ENCODE peak calls at places on chromosomes 12 and 14, in nine cellular contexts. W is neural progenitor cell, X is astrocyte, Y is H1, E is keratinocyte, B is fibroblast of lung, D is HepG2, Q is GM23338, H is hepatocyte. J is an unnamed sample. For H3K27me3 and H3K36me3, the result is how much of the 10 kb centered on the place peaks cover.

GRCh38 chr14:54918427-54918826 is 15.8 kb upstream of the GCH1 start:
- DNase-seq in Y (no peak), D (no peak), E (no peak), W (no peak), H (no peak), B (no peak), Q (no peak), X (no peak), J (no peak)

GRCh38 chr14:54804720-54805060 is 97.9 kb downstream of the GCH1 start:
- DNase-seq in Q (peak), Y (peak), D (no peak), B (no peak), X (no peak), W (no peak), H (no peak), E (peak), J (no peak)

GRCh38 chr12:113587720-113588119 is 116.0 kb upstream of the LHX5 start:
- DNase-seq in H (no peak), W (peak), E (no peak), B (no peak), Q (peak), D (no peak), Y (peak), X (no peak), J (peak)

GRCh38 chr12:109277899-109278762 is 31.0 kb downstream of the FOXN4 start:
- DNase-seq in Y (no peak), H (peak), D (peak), E (no peak), W (peak), Q (no peak), X (no peak), B (peak), J (no peak)

GRCh38 chr12:40393031-40393430 is 168.2 kb downstream of the LRRK2 start:
- DNase-seq in H (no peak), W (no peak), X (no peak), E (no peak), B (no peak), Q (no peak), D (no peak), Y (no peak), J (no peak)

GRCh38 chr14:96979611-96980074 is 182.5 kb downstream of the VRK1 start:
- DNase-seq in X (no peak), B (no peak), W (no peak), D (no peak), H (no peak), Q (no peak), Y (no peak), E (no peak), J (no peak)

GRCh38 chr12:89179983-89180382 is 172.3 kb downstream of the DUSP6 start:
- DNase-seq in W (no peak), Y (no peak), B (peak), E (peak), D (no peak), H (peak), X (peak), Q (no peak), J (peak)

GRCh38 chr14:56115471-56115870 is 2.7 kb upstream of the PELI2 start:
- DNase-seq in E (no peak), W (no peak), B (no peak), Y (no peak), H (no peak), D (no peak), X (no peak), Q (no peak), J (no peak)

GRCh38 chr14:65565948-65566347 is 153.4 kb downstream of the FUT8 start:
- DNase-seq in X (peak), B (peak), Y (no peak), W (no peak), Q (no peak), D (no peak), E (no peak), H (no peak), J (no peak)

GRCh38 chr12:14771651-14772137 is 31.6 kb downstream of the WBP11 start:
- DNase-seq in W (peak), B (no peak), D (no peak), Q (peak), X (no peak), H (no peak), E (no peak), Y (no peak), J (no peak)

GRCh38 chr12:103779410-103780092 is 61.5 kb downstream of the NT5DC3 start:
- DNase-seq in E (no peak), D (no peak), Q (peak), Y (no peak), X (peak), B (no peak), H (no peak), W (no peak), J (no peak)

GRCh38 chr12:125683748-125684381 is 618.6 kb downstream of the AACS start:
- DNase-seq in E (no peak), D (peak), X (no peak), B (no peak), H (peak), Y (peak), W (peak), Q (peak), J (no peak)

GRCh38 chr14:50875359-50876090 is 3.7 kb downstream of the ABHD12B start:
- DNase-seq in E (no peak), D (peak), Q (no peak), B (no peak), W (no peak), Y (no peak), H (no peak), X (peak), J (no peak)

GRCh38 chr14:29548948-29549370 is 378.7 kb downstream of the PRKD1 start:
- DNase-seq in X (peak), D (peak), Y (no peak), B (peak), Q (peak), W (peak), E (peak), H (peak), J (peak)

GRCh38 chr14:90093942-90094595 is 32.3 kb downstream of the KCNK13 start:
- DNase-seq in E (no peak), Y (no peak), Q (no peak), D (no peak), B (peak), X (peak), W (no peak), H (no peak), J (peak)

GRCh38 chr14:55212611-55213010 is 21.2 kb upstream of the DLGAP5 start:
- DNase-seq in Q (no peak), H (no peak), B (no peak), Y (no peak), W (no peak), D (no peak), X (no peak), E (peak), J (no peak)

GRCh38 chr12:109452489-109452888 is 24.6 kb downstream of the KCTD10 start:
- DNase-seq in B (no peak), E (no peak), X (no peak), Q (no peak), W (no peak), H (no peak), D (no peak), Y (no peak), J (no peak)

GRCh38 chr12:94545937-94546771 is 86.5 kb upstream of the CEP83 start:
- DNase-seq in E (no peak), Q (peak), H (peak), D (peak), B (peak), X (peak), W (peak), Y (peak), J (peak)

GRCh38 chr12:88419794-88420193 is 160.5 kb downstream of the KITLG start:
- DNase-seq in H (no peak), W (no peak), E (no peak), B (no peak), X (peak), Y (no peak), Q (no peak), D (no peak), J (peak)

GRCh38 chr12:52200783-52201519 is 9.1 kb upstream of the KRT80 start:
- DNase-seq in Q (no peak), B (no peak), E (no peak), X (no peak), Y (no peak), D (no peak), W (no peak), H (no peak), J (no peak)

GRCh38 chr12:64665506-64665905 is 55.2 kb downstream of the RASSF3 start:
- DNase-seq in H (no peak), E (no peak), D (no peak), X (peak), Q (peak), Y (peak), W (peak), B (no peak), J (no peak)

GRCh38 chr12:47547077-47547476 is 158.8 kb downstream of the RPAP3 start:
- DNase-seq in B (peak), E (no peak), X (peak), D (no peak), W (peak), H (no peak), Q (peak), Y (no peak), J (peak)

GRCh38 chr12:630656-631632 is 32.3 kb downstream of the NINJ2 start:
- DNase-seq in Y (peak), H (no peak), W (peak), B (no peak), X (no peak), D (no peak), E (no peak), Q (peak), J (no peak)

GRCh38 chr12:110528277-110528839 is 26.2 kb downstream of the RAD9B start:
- DNase-seq in E (no peak), H (no peak), B (no peak), Q (no peak), X (no peak), W (no peak), Y (no peak), D (no peak), J (no peak)

GRCh38 chr14:99644723-99645544 is at the start of gene HHIPL1:
- DNase-seq in D (no peak), H (peak), W (peak), X (peak), B (peak), Y (peak), Q (peak), E (no peak), J (peak)

GRCh38 chr12:114878781-114879180 is 194.8 kb upstream of the TBX3 start:
- DNase-seq in X (no peak), W (no peak), Q (no peak), Y (no peak), D (no peak), H (no peak), E (no peak), B (no peak), J (no peak)

GRCh38 chr12:64679487-64679983 is 69.2 kb downstream of the RASSF3 start:
- DNase-seq in Y (no peak), H (no peak), D (no peak), E (peak), Q (no peak), X (peak), W (no peak), B (peak), J (peak)

GRCh38 chr12:119940881-119941280 is 48.2 kb upstream of the BICDL1 start:
- DNase-seq in B (peak), Q (peak), X (peak), W (no peak), D (peak), H (peak), E (peak), Y (no peak), J (peak)

GRCh38 chr12:76621582-76622024 is 62.0 kb upstream of the OSBPL8 start:
- DNase-seq in Q (peak), H (peak), Y (peak), E (no peak), B (peak), D (peak), X (peak), W (peak), J (peak)

GRCh38 chr12:91902860-91903683 is 242.6 kb downstream of the BTG1 start:
- DNase-seq in B (peak), X (peak), Q (no peak), Y (no peak), W (no peak), H (no peak), E (peak), D (no peak), J (no peak)

GRCh38 chr12:80702889-80703605 is 4.4 kb upstream of the MYF6 start:
- DNase-seq in Q (peak), D (peak), W (no peak), X (peak), Y (no peak), H (peak), B (peak), E (peak), J (peak)

GRCh38 chr14:49594347-49595089 is 4.2 kb upstream of the LRR1 start:
- DNase-seq in Y (no peak), D (no peak), X (peak), Q (no peak), B (peak), W (no peak), H (peak), E (no peak), J (peak)

GRCh38 chr12:70052931-70053497 is 190.2 kb upstream of the CNOT2 start:
- DNase-seq in Y (no peak), E (no peak), D (peak), B (peak), W (no peak), H (peak), Q (no peak), X (peak), J (peak)

GRCh38 chr14:55052259-55052930 is 948 bp downstream of the MAPK1IP1L start:
- DNase-seq in W (no peak), Y (no peak), X (peak), D (no peak), E (no peak), Q (peak), H (peak), B (peak), J (peak)

DNA sequence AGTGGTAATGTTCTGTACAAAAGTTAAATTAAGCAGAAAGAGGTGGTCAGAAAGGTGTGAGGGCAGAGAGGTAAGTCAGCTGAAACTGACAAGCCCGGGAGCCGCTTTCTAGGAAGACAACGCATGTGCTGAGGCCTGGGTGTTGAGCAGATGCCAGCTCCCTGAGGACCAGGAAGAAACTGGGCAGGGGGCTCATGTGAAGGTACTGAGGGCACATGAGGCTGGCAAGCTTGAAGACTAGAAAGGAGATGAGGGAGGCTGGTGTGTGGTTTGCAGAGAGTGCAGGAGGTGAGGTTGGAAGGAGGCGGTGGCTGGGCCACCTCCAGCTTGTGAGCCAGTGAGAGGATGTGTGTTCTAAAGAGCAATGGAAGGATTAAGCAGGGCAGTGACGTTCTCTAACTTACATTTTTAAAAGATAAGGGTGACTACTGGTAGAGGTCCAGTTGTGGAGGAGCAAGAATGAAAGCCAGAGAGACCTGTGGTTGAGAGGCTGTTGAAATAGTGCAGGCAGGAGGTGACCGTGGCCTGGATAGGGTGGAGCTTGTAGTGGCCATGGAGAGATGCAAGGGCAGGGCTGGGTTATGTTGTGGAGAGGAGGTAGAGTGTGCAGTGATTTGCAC is 29.1 kb downstream of the ZNF664 start:
- DNase-seq in H (no peak), W (no peak), Q (no peak), Y (no peak), E (no peak), D (no peak), X (peak), B (no peak), J (no peak)
- TF ChIP-seq EZH2 in H (no peak), W (no peak), Q (no peak), Y (no peak), E (no peak), D (no peak), X (no peak), B (no peak), J (no peak)

DNA sequence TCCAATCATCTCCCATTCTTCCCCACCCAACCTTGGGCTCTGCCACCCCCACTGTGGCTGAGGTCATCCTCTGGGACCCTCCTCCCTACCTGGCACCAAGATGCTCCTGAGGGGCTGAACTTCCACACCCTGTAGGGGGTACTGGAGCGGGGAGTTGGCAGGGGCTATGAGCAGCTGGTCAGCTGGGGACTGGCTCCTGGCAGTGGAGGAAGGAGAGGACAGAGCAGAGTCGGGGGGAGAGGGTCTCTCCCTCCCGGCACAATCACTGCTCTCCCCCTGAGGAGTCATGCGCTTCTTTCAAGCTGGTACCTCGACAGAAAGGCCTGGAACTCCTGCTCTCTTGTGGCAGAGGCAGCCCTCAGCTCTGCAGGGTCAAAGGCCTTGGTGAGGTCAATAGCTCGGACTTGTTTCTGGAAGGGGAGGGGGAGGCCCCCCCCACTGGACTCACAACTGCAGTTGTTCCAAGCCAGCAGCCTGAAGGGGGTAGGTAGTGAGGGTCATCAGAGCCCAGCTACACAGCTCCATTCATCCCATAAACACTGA is 2.0 kb downstream of the B4GALNT1 start:
- DNase-seq in E (no peak), Q (no peak), H (no peak), Y (no peak), X (no peak), B (no peak), D (no peak), W (peak), J (no peak)
- H3K27me3 ChIP-seq in E (half or more), Q (half or more), H (half or more), Y (half or more), X (under half), B (under half), D (under half), W (half or more), J (under half)

DNA sequence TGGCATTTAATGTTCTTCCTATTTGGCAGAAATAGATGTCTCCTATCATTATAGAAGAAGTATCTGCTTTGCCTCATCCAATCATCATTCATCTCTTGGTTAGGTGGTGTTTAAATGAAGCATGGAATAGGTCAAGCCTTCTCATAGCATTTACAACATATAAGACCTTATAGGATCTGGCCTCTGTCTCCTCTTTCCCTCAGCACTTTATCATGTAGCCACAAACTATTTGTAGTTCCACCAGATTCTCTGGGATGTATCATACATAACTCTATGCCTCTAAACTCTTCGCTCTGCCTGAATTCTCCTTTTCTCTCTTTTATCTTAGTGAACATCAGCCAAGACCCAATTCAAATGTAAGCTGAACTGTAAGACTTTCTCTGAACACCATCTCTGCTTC is 20.7 kb downstream of the NAA25 start:
- DNase-seq in E (no peak), B (no peak), Y (no peak), H (no peak), Q (no peak), W (no peak), D (no peak), X (peak), J (no peak)
- H3K36me3 ChIP-seq in E (under half), B (under half), Y (half or more), H (under half), Q (under half), W (under half), D (half or more), X (under half), J (half or more)

DNA sequence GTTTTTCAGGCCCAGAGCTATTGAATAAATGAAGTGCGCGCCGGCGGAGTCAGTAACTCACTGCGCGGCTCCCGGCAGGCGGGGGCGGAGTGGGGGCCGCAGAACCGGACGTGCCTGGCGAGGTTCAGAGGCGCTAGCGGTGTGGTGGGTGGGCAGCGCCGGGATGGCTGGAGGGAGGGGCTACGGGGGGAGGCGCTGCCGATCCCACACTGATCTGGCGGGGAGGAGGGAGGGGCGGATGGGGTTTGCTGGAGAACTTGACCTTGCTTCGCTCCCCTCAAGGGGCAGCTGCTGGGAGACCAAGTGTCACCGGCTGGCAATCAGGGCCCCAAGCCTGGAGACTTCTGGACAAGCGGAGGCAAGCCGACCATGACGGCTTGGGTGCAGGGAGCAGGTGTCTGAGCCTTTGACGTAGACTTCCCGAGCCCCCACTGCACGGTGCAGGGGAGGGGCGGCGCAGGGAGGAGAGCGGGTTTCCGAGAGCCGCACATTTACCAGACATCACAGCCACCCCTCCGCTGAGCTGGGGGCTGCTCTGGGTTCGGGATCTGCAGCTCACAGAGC is 174.1 kb upstream of the RTL1 start:
- DNase-seq in Y (no peak), D (no peak), E (no peak), B (no peak), Q (peak), H (peak), X (peak), W (peak), J (no peak)
- TF ChIP-seq EZH2 in Y (no peak), D (no peak), E (peak), B (peak), Q (no peak), H (no peak), X (no peak), W (peak), J (no peak)

GRCh38 chr12:49340095-49340870 is 3.3 kb upstream of the C1QL4 start:
- DNase-seq in W (no peak), E (no peak), X (no peak), Q (no peak), H (no peak), Y (no peak), D (no peak), B (no peak), J (no peak)

GRCh38 chr12:49340971-49341776 is 4.2 kb upstream of the C1QL4 start:
- DNase-seq in D (no peak), B (no peak), Q (peak), Y (no peak), W (peak), X (no peak), E (no peak), H (no peak), J (no peak)

GRCh38 chr12:49342066-49342913 is 4.4 kb upstream of the DNAJC22 start:
- DNase-seq in W (peak), B (peak), Q (peak), E (peak), D (peak), Y (peak), H (peak), X (peak), J (peak)

GRCh38 chr12:49342914-49343731 is 3.6 kb upstream of the DNAJC22 start:
- DNase-seq in D (no peak), W (no peak), Y (no peak), B (no peak), X (no peak), H (peak), Q (peak), E (no peak), J (no peak)

GRCh38 chr12:49341777-49342065 is 4.7 kb upstream of the C1QL4 start:
- DNase-seq in B (no peak), H (no peak), X (no peak), D (no peak), W (no peak), Y (peak), E (no peak), Q (no peak), J (no peak)
- H3K27me3 ChIP-seq in B (half or more), H (half or more), X (half or more), D (under half), W (half or more), Y (half or more), E (half or more), Q (half or more), J (under half)

GRCh38 chr14:75649337-75649736 is 11.3 kb downstream of the ERG28 start:
- DNase-seq in Q (no peak), X (no peak), H (no peak), B (no peak), W (no peak), Y (no peak), D (no peak), E (no peak), J (no peak)

GRCh38 chr14:75649773-75650172 is 10.9 kb downstream of the ERG28 start:
- DNase-seq in D (no peak), E (no peak), X (no peak), Y (no peak), W (no peak), B (no peak), H (no peak), Q (no peak), J (no peak)

GRCh38 chr14:75647650-75648049 is 13.0 kb downstream of the ERG28 start:
- DNase-seq in X (peak), E (no peak), Y (no peak), D (no peak), B (peak), H (no peak), W (no peak), Q (no peak), J (peak)

GRCh38 chr14:75646762-75647161 is 13.9 kb downstream of the ERG28 start:
- DNase-seq in W (no peak), B (no peak), X (no peak), D (peak), Q (no peak), E (no peak), Y (no peak), H (no peak), J (no peak)

GRCh38 chr14:75648066-75648838 is 12.4 kb downstream of the ERG28 start:
- DNase-seq in E (no peak), D (peak), Y (no peak), X (peak), Q (no peak), H (peak), B (peak), W (no peak), J (peak)
- H3K36me3 ChIP-seq in E (under half), D (under half), Y (under half), X (under half), Q (under half), H (under half), B (under half), W (under half), J (under half)

J was measured in PC-3.